ENCODE peak calls at places on chromosomes 16 and 17, in six cellular contexts. T, L, D, F, C and Q are unnamed samples. For H3K27me3, the result is how much of the 10 kb centered on the place peaks cover.

GRCh38 chr17:74832421-74832820 is 27.3 kb downstream of the GRIN2C start:
- DNase-seq in L (no peak), F (no peak), C (no peak), D (peak), T (no peak), Q (no peak)

GRCh38 chr17:41284043-41284442 is 8.5 kb downstream of the KRTAP9-7 start:
- DNase-seq in L (no peak), C (no peak), T (no peak), D (no peak), F (no peak), Q (no peak)

GRCh38 chr17:47367257-47367656 is 43.5 kb downstream of the EFCAB13 start:
- DNase-seq in L (no peak), C (no peak), F (no peak), D (no peak), T (no peak), Q (no peak)

GRCh38 chr17:8173056-8173870 is 2.9 kb downstream of the TMEM107 start:
- DNase-seq in F (peak), T (peak), L (peak), C (peak), D (peak), Q (peak)

GRCh38 chr16:1379863-1380174 is 28.1 kb downstream of the GNPTG start:
- DNase-seq in F (no peak), T (no peak), C (no peak), L (no peak), D (peak), Q (no peak)

GRCh38 chr16:78447164-78447563 is 347.7 kb downstream of the WWOX start:
- DNase-seq in D (no peak), T (no peak), L (no peak), F (no peak), C (no peak), Q (no peak)

GRCh38 chr16:79128706-79129105 is 471.8 kb downstream of the MAF start:
- DNase-seq in C (no peak), F (no peak), L (no peak), D (no peak), T (no peak), Q (no peak)

GRCh38 chr16:48409839-48410610 is 24.8 kb upstream of the SIAH1 start:
- DNase-seq in C (peak), T (no peak), D (no peak), F (no peak), L (no peak), Q (peak)

GRCh38 chr17:41992576-41992975 is 24.7 kb downstream of the DNAJC7 start:
- DNase-seq in C (no peak), L (no peak), F (no peak), T (no peak), D (no peak), Q (no peak)

GRCh38 chr17:61799812-61800484 is 63.4 kb downstream of the BRIP1 start:
- DNase-seq in T (no peak), L (no peak), F (no peak), C (no peak), D (no peak), Q (no peak)

GRCh38 chr17:73231841-73232586 is 29.7 kb downstream of the CPSF4L start:
- DNase-seq in C (peak), D (peak), T (peak), L (peak), F (peak), Q (peak)
- TF ChIP-seq CTCF in C (peak), D (peak), T (no peak), L (peak), F (peak), Q (peak)

GRCh38 chr16:85569615-85570212 is 43.4 kb upstream of the GSE1 start:
- DNase-seq in T (peak), L (no peak), C (peak), D (peak), F (no peak), Q (no peak)

GRCh38 chr16:85570735-85571562 is 42.2 kb upstream of the GSE1 start:
- DNase-seq in T (peak), C (peak), L (no peak), D (peak), F (peak), Q (no peak)

GRCh38 chr16:85568519-85568918 is 44.6 kb upstream of the GSE1 start:
- DNase-seq in C (peak), L (no peak), D (no peak), F (no peak), T (no peak), Q (no peak)

GRCh38 chr16:85570213-85570734 is 42.8 kb upstream of the GSE1 start:
- DNase-seq in L (no peak), D (no peak), F (no peak), C (no peak), T (peak), Q (no peak)

DNA sequence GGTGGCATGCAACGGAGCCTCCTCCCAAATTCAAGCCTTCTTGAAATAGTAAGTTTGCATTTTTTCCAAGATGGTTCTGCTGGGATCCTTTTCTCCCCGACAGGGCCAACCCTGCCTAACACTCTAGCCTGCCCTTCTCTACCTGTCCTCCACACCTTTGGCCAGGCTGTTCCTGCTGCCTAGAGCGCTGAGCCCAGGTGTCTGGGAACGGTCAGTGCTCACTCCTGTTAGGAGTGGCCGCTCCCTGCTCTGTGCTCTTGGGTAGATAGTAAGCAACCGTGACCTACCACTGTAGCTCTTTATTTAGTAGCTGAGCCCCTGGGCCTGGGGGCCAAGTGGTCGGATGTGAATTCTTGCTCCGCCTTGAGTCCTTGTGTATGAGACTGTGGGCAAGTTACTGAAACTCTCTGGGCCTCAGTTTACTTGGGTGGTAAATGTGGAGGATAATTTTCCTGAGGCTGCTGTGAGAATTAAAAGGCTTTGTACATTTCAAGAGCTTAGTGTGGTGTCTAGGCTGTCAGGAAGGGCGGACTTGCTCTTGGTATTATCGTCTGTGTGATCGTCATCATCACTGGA is 44.0 kb upstream of the GSE1 start:
- DNase-seq in F (no peak), D (no peak), C (no peak), T (no peak), L (no peak), Q (no peak)
- H3K27ac ChIP-seq in F (peak), D (peak), C (peak), T (peak), L (no peak), Q (no peak)

GRCh38 chr17:34822007-34822737 is 139.1 kb downstream of the CCT6B start:
- DNase-seq in L (no peak), T (no peak), C (no peak), F (no peak), D (no peak), Q (no peak)
- H3K27me3 ChIP-seq in L (under half), T (under half), C (under half), F (under half), D (under half), Q (under half)

DNA sequence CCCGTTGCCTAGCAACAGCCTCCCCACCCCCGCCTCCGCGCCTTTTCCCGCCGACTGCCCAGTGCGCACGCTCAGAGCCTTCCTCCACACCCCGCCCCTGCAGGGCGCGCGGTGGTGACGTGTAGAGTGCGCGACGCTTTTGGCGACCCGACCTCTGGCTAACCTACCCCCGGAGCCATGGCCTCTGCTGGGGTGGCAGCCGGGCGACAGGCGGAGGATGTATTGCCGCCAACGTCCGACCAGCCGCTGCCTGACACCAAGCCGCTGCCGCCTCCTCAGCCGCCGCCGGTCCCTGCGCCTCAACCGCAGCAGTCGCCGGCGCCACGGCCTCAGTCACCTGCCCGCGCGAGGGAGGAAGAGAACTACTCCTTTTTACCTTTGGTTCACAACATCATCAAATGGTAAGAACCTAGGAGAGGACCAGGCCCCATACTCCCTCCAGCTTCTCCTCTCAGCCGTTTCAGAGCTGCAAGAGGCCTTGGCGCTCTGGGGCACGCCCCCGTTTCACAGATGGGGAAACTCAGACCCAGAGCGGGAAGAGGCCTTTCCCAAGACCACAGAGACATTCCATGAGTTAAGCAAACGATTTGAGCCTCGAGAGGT is at the start of gene MED9:
- DNase-seq in L (peak), C (peak), T (peak), F (peak), D (peak), Q (peak)
- TF ChIP-seq CTCF in L (no peak), C (no peak), T (no peak), F (no peak), D (peak), Q (no peak)

GRCh38 chr17:43814714-43815113 is 18.2 kb downstream of the MPP3 start:
- DNase-seq in C (no peak), F (no peak), L (no peak), T (no peak), D (no peak), Q (peak)
- H3K27ac ChIP-seq in C (no peak), F (no peak), L (no peak), T (no peak), D (no peak), Q (no peak)

DNA sequence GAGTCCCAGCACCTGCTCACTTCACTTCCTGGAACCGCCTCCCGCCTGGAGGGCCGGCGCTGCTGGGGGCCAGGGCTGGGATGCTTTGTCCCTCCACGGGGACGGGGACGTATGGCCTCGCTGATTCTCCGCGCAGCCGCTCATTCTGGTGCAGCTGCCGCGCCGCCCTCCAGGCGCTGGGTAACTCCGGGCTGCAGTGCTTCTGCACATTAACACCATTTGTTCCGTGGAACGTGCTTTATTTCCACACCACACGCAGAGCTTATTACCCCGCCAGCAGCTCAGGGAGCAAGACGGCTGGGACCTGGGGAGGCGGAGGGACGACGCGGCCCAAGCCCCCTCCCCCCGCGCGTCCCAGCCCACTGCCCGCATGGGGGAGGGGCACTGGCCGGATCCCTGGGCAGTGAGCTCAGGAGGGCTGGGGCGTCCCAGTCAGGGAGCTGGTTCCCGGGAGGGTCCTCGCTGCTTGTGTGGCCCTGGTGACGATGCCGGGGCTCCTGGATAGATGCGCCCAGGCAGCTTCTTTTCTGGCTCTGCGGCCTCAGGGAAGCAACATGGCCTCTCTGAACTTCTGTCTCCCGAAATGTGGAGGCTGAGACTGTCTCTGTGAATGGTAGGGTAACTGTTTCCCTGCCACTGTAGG is 45.4 kb upstream of the ACSF3 start:
- DNase-seq in C (no peak), T (no peak), D (peak), F (no peak), L (no peak), Q (no peak)
- H3K27me3 ChIP-seq in C (half or more), T (under half), D (under half), F (under half), L (under half), Q (half or more)

GRCh38 chr17:70144260-70144846 is 25.0 kb upstream of the KCNJ2 start:
- DNase-seq in D (no peak), F (no peak), C (no peak), L (no peak), T (no peak), Q (no peak)
- TF ChIP-seq CTCF in D (peak), F (peak), C (peak), L (peak), T (peak), Q (peak)